ENCODE peak calls at places on chromosomes 3 and 15, in seven cellular contexts. W is IMR-90, R is suprapubic skin, E is uterus, N is stomach, V is HCT116, A is sigmoid colon. M is an unnamed sample. For H3K4me1, the result is how much of the 10 kb centered on the place peaks cover.

GRCh38 chr3:73215286-73215685 is 153.8 kb downstream of the EBLN2 start:
- DNase-seq in W (no peak), R (no peak), E (no peak), N (no peak), V (no peak), A (no peak), M (no peak)

GRCh38 chr3:118080886-118081285 is 953.8 kb downstream of the IGSF11 start:
- DNase-seq in W (peak), R (no peak), E (no peak), N (no peak), V (no peak), A (no peak), M (no peak)

GRCh38 chr3:12994357-12994606 is 78.9 kb downstream of the IQSEC1 start:
- DNase-seq in W (no peak), R (no peak), E (peak), N (peak), V (no peak), A (peak), M (no peak)

GRCh38 chr3:16177962-16178627 is 3.6 kb downstream of the GALNT15 start:
- DNase-seq in W (peak), R (peak), E (peak), N (peak), V (peak), A (peak), M (peak)

GRCh38 chr15:55993804-55994539 is 560 bp upstream of the NEDD4 start:
- DNase-seq in W (peak), R (no peak), E (no peak), N (no peak), V (peak), A (no peak), M (no peak)

GRCh38 chr3:68985391-68985790 is 28.1 kb downstream of the EOGT start:
- DNase-seq in W (peak), R (no peak), E (no peak), N (no peak), V (no peak), A (no peak), M (no peak)

GRCh38 chr3:13095408-13095861 is 22.2 kb upstream of the IQSEC1 start:
- DNase-seq in W (no peak), R (no peak), E (no peak), N (no peak), V (no peak), A (no peak), M (no peak)

GRCh38 chr3:161028485-161029018 is 76.6 kb downstream of the B3GALNT1 start:
- DNase-seq in W (no peak), R (no peak), E (no peak), N (no peak), V (no peak), A (no peak), M (no peak)

GRCh38 chr3:27090265-27091041 is 278.7 kb downstream of the NEK10 start:
- DNase-seq in W (peak), R (no peak), E (no peak), N (no peak), V (no peak), A (no peak), M (no peak)

GRCh38 chr3:136989781-136990524 is 32.2 kb downstream of the IL20RB start:
- DNase-seq in W (no peak), R (no peak), E (no peak), N (no peak), V (no peak), A (no peak), M (no peak)

GRCh38 chr3:48240000-48240710 is 749 bp upstream of the ZNF589 start:
- DNase-seq in W (no peak), R (peak), E (no peak), N (no peak), V (no peak), A (peak), M (no peak)

GRCh38 chr15:41018534-41018933 is 65.3 kb downstream of the CHAC1 start:
- DNase-seq in W (peak), R (no peak), E (peak), N (peak), V (no peak), A (no peak), M (no peak)

GRCh38 chr3:94179059-94179458 is 116.2 kb downstream of the NSUN3 start:
- DNase-seq in W (no peak), R (no peak), E (no peak), N (no peak), V (no peak), A (no peak), M (no peak)

GRCh38 chr3:101065962-101066361 is 72.7 kb upstream of the ABI3BP start:
- DNase-seq in W (peak), R (no peak), E (no peak), N (no peak), V (no peak), A (no peak), M (no peak)

DNA sequence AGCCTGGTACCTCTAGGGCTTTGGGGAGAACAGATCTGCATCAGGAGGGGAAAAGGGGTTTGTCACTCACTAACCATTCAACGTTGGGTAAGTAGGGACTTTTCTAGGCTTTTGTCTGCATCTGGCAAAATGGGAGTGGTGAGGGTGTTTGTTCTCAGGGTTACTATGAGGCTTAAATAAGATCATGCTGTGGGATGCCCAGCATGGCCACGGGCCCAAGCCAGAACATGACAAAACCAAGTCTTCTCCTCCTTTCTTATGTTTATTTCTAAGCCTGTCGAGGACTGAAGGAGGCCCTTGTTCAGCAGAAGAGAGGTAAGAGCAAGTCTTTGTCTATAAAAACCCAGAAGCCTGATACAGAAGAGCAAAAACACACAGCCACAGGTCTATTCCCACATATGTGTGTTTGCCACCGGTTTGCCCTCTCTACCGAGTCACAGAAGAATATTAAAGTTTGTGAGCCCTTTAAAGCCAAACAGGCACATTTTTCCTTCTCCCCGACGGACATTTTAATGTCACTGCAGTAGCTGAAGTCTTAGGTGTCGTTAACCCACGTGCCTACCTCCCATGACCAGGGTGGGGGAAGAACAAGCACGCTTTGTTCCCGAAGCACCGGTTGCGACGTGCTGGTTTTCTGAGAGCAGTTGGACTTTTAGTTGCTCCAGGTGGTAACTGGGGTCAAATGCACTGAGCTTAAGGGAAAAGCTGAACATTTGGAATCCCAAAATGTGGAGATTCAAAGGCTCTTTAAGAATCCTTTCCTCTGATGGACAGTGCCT is 72.1 kb downstream of the NOX5 start:
- DNase-seq in W (no peak), R (no peak), E (no peak), N (no peak), V (no peak), A (no peak), M (no peak)
- H3K4me1 ChIP-seq in W (under half), R (under half), E (under half), N (under half), V (under half), A (under half), M (under half)

GRCh38 chr3:66610548-66610909 is 109.7 kb upstream of the LRIG1 start:
- DNase-seq in W (no peak), R (no peak), E (no peak), N (no peak), V (no peak), A (no peak), M (no peak)

GRCh38 chr3:66618066-66618465 is 117.2 kb upstream of the LRIG1 start:
- DNase-seq in W (peak), R (no peak), E (no peak), N (no peak), V (no peak), A (no peak), M (no peak)

GRCh38 chr3:66620185-66620803 is 119.5 kb upstream of the LRIG1 start:
- DNase-seq in W (no peak), R (no peak), E (no peak), N (no peak), V (no peak), A (no peak), M (no peak)

GRCh38 chr3:66617351-66617750 is 116.5 kb upstream of the LRIG1 start:
- DNase-seq in W (no peak), R (no peak), E (no peak), N (no peak), V (no peak), A (no peak), M (no peak)

DNA sequence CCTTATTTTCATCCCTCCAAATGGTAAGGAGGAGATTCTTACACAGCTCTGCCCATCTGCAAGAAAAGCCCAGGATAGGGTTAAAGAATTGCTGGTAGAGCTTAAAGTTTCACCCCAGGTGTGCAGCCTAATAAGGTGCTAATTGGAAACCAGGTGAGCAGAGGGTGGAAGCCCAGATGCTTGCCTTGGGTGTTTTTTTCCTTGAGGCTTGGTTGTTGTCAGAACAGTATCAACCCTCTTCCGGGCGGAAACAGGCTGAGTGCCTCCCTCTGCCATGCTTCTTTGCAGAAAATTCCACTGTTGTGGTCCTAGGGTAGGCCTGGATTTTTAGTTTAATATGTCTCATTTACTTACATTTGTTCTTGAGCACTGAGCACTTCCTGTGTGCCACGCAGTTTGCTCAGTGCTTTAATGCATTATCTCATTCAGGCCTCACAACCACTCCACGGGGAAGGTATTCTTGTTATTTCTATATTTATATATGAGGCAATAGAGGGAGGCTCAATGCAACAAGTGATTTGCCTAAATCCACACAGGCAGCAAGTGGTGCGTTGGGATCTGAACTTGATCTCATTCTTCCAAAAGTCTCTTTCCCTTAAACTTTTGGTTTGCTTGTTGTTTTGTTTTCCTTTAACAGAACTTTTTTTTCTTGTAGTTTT is 115.0 kb upstream of the LRIG1 start:
- DNase-seq in W (peak), R (no peak), E (no peak), N (no peak), V (no peak), A (no peak), M (no peak)
- H3K27ac ChIP-seq in W (peak), R (no peak), E (no peak), N (peak), V (no peak), A (peak), M (no peak)

DNA sequence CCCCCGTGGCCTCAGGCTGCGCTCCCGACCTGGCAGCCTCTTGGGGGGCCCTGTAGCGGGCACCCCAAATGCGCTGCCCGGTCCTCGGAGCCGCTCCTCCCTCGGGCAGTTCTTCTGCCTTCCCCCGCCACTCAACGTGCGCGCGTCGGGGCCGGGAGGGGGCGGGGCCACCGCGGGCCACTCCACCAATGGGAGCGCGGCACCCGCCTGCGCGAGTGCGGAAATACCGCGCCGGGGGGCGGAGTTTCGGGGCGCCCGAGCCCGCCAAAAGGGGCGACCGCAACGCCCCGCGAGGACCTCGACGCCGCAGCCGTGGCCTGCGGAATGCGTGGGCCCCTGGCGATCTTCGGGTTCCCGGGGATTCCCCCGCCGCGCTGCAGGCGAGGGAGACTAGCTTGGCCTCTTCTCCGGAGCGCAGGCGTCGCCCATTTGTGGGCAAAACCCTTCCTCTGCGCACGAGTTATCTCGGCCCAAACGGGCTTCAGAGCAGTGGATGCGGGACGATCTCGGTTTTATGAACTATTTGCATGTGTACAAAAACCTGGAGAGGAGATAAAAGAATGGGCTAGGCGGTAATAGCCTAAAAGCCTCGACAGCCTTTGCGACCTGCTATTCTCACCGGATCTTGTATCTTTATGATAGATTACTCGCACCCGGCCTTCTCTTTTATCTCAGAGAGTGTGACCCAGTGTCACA is at the start of gene TASOR:
- DNase-seq in W (peak), R (peak), E (peak), N (peak), V (no peak), A (peak), M (peak)
- TF ChIP-seq POLR2A in W (no peak), R (peak), E (peak), N (peak), V (no peak), A (peak), M (peak)

GRCh38 chr3:195903950-195904290 is 4.4 kb downstream of the TNK2 start:
- DNase-seq in W (no peak), R (no peak), E (peak), N (no peak), V (no peak), A (peak), M (no peak)

GRCh38 chr3:195906865-195907729 is 1.3 kb downstream of the TNK2 start:
- DNase-seq in W (peak), R (no peak), E (no peak), N (peak), V (no peak), A (peak), M (no peak)

GRCh38 chr3:195904364-195904763 is 4.0 kb downstream of the TNK2 start:
- DNase-seq in W (no peak), R (no peak), E (no peak), N (no peak), V (no peak), A (peak), M (no peak)

GRCh38 chr3:195907730-195908438 is 467 bp downstream of the TNK2 start:
- DNase-seq in W (no peak), R (no peak), E (no peak), N (peak), V (no peak), A (peak), M (peak)

GRCh38 chr3:195905970-195906864 is 2.1 kb downstream of the TNK2 start:
- DNase-seq in W (peak), R (no peak), E (no peak), N (no peak), V (no peak), A (peak), M (no peak)
- H3K4me1 ChIP-seq in W (under half), R (half or more), E (under half), N (under half), V (under half), A (under half), M (under half)

GRCh38 chr3:108589998-108590323 is 439 bp downstream of the DZIP3 start:
- DNase-seq in W (no peak), R (no peak), E (no peak), N (no peak), V (no peak), A (no peak), M (no peak)
- H3K27ac ChIP-seq in W (peak), R (peak), E (peak), N (peak), V (peak), A (peak), M (peak)

GRCh38 chr15:68373028-68373427 is 58.9 kb downstream of the ITGA11 start:
- DNase-seq in W (no peak), R (peak), E (peak), N (no peak), V (no peak), A (peak), M (no peak)

GRCh38 chr15:68375716-68376220 is 56.2 kb downstream of the ITGA11 start:
- DNase-seq in W (no peak), R (peak), E (peak), N (peak), V (no peak), A (peak), M (no peak)

GRCh38 chr15:68372291-68372811 is 59.6 kb downstream of the ITGA11 start:
- DNase-seq in W (no peak), R (peak), E (peak), N (no peak), V (peak), A (peak), M (no peak)

GRCh38 chr15:68375191-68375631 is 56.8 kb downstream of the ITGA11 start:
- DNase-seq in W (no peak), R (peak), E (peak), N (no peak), V (no peak), A (peak), M (no peak)

DNA sequence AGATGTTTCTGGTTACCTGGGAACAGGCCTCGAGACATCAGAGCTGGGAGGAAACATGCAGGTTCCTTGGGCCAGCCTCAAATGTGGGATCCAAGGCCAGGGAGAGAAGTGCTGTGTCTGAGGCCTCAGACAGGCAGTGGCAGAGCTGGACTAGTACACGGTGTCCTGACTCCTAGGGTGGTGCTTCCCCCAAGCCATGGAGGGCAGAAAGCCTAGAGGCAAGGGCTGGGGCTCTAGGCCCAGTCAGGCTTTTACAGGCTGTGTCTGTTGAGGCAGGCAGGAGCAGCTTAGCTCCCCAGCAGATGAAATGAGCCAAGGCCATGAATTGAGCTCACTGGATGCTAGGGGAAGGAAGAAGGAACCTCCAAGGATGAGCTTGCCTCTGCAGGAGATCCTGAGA is 57.6 kb downstream of the ITGA11 start:
- DNase-seq in W (no peak), R (peak), E (peak), N (peak), V (no peak), A (peak), M (no peak)
- TF ChIP-seq POLR2A in W (no peak), R (no peak), E (no peak), N (no peak), V (no peak), A (no peak), M (no peak)

GRCh38 chr3:114005406-114005987 is 50.8 kb downstream of the CCDC191 start:
- DNase-seq in W (no peak), R (no peak), E (no peak), N (no peak), V (no peak), A (no peak), M (peak)
- H3K4me1 ChIP-seq in W (under half), R (under half), E (under half), N (under half), V (under half), A (under half), M (under half)

DNA sequence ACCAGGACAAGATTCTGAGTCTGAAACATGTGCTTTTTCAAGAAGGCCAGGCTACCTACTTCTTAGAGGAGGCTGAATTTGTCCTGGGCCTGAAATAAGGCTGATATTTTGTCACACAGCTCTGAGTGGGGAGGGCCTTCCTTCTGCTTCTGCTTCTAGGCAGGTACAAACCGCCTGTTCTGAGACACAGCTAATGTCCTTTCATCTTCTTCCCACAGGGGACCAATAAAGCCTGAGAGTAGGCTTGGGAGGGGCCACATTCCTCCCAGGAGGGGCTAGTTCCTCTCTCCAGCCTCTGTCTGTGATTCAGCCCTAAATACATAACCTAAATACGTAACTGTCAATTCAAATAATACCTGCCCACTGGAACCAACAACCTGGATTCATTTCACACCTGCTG is 34.8 kb downstream of the CRYGS start:
- DNase-seq in W (no peak), R (no peak), E (no peak), N (no peak), V (no peak), A (no peak), M (no peak)
- H3K27ac ChIP-seq in W (no peak), R (no peak), E (no peak), N (no peak), V (no peak), A (no peak), M (no peak)

DNA sequence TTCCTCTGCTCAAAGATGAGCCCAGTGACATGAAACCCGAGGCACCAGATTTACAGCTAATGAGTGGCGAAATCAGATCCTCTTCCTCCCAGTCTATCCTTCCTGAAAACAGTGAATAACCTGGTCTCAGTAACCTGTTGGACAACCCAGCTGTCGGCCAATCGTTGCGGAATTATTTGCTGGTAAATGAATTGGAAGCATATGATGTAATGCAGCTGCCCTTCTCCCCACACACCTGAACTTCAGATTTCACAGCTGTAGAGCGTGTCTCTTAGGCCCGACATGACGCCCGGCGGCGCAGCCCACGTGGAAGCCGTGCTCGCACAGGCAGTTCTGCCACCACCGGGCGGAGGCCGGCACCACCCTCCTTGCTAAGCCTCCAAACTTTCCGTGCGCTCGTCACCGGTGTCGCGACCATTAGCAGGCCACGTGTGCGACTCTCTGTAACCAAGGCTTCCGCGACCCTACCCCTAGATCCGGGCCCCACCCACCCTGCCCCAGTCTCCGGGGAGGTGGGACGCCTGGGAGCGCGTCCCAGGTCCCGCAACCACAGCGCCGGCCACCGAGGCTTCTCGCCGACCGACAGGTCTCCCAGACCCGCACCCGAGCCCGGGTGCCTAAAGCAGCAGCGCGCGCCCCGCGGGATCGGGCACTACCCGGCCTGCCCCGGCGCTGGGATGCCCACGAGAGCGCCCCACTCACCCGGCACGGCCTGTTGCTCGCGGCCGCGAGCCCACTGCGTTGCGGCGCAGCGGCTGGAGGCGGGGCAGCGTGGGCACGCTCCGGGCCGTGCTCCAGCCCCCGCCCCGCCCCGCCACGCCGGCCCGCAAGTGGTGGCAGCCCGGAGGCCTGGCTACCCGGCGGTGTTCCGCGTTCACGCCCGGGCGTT is at the start of gene RIOX2:
- DNase-seq in W (peak), R (peak), E (peak), N (peak), V (peak), A (peak), M (peak)
- TF ChIP-seq POLR2A in W (no peak), R (peak), E (peak), N (no peak), V (peak), A (no peak), M (peak)

M was measured in Peyer's patch.